ENCODE peak calls at places on chromosomes 12 and 14, in seven cellular contexts. One of them, this sample, is unnamed.

GRCh38 chr12:1115471-1116242 is 124.6 kb downstream of the ERC1 start:
- DNase-seq in A549: no peak
- DNase-seq in left ventricle myocardium inferior: no peak
- DNase-seq in transverse colon: no peak
- DNase-seq in sigmoid colon: no peak
- DNase-seq in psoas muscle: no peak
- DNase-seq in aorta: no peak
- DNase-seq in this sample: peak; percentile 63

GRCh38 chr14:74963705-74964271 is 8.4 kb upstream of the PGF start:
- DNase-seq in sigmoid colon: peak; percentile 58
- DNase-seq in transverse colon: no peak
- DNase-seq in aorta: no peak
- DNase-seq in left ventricle myocardium inferior: no peak
- DNase-seq in A549: no peak
- DNase-seq in psoas muscle: peak; percentile 81
- DNase-seq in this sample: no peak

GRCh38 chr12:90261283-90261682 is 552.6 kb upstream of the ATP2B1 start:
- DNase-seq in transverse colon: no peak
- DNase-seq in sigmoid colon: no peak
- DNase-seq in aorta: no peak
- DNase-seq in psoas muscle: no peak
- DNase-seq in left ventricle myocardium inferior: no peak
- DNase-seq in A549: no peak
- DNase-seq in this sample: no peak

GRCh38 chr14:98715054-98715453 is 556.9 kb downstream of the BCL11B start:
- DNase-seq in sigmoid colon: no peak
- DNase-seq in left ventricle myocardium inferior: no peak
- DNase-seq in transverse colon: no peak
- DNase-seq in psoas muscle: no peak
- DNase-seq in aorta: no peak
- DNase-seq in A549: no peak
- DNase-seq in this sample: no peak

GRCh38 chr12:26044007-26044394 is 80.8 kb downstream of the BHLHE41 start:
- DNase-seq in left ventricle myocardium inferior: no peak
- DNase-seq in sigmoid colon: no peak
- DNase-seq in psoas muscle: no peak
- DNase-seq in aorta: no peak
- DNase-seq in transverse colon: no peak
- DNase-seq in A549: no peak
- DNase-seq in this sample: no peak

GRCh38 chr14:71688576-71688975 is 243.7 kb upstream of the RGS6 start:
- DNase-seq in left ventricle myocardium inferior: no peak
- DNase-seq in psoas muscle: no peak
- DNase-seq in aorta: no peak
- DNase-seq in transverse colon: no peak
- DNase-seq in sigmoid colon: no peak
- DNase-seq in A549: no peak
- DNase-seq in this sample: no peak

GRCh38 chr12:99372257-99372933 is 275.2 kb upstream of the GARIN6 start:
- DNase-seq in sigmoid colon: no peak
- DNase-seq in aorta: no peak
- DNase-seq in A549: no peak
- DNase-seq in left ventricle myocardium inferior: no peak
- DNase-seq in psoas muscle: no peak
- DNase-seq in transverse colon: no peak
- DNase-seq in this sample: no peak

GRCh38 chr12:68772714-68773113 is 26.7 kb downstream of the SLC35E3 start:
- DNase-seq in aorta: no peak
- DNase-seq in sigmoid colon: no peak
- DNase-seq in psoas muscle: no peak
- DNase-seq in A549: no peak
- DNase-seq in transverse colon: peak; percentile 13
- DNase-seq in left ventricle myocardium inferior: no peak
- DNase-seq in this sample: no peak

GRCh38 chr14:28412076-28412475 is 354.5 kb upstream of the FOXG1 start:
- DNase-seq in left ventricle myocardium inferior: no peak
- DNase-seq in A549: no peak
- DNase-seq in aorta: no peak
- DNase-seq in sigmoid colon: no peak
- DNase-seq in transverse colon: no peak
- DNase-seq in psoas muscle: no peak
- DNase-seq in this sample: no peak

GRCh38 chr12:28424965-28425364 is 234.7 kb downstream of the CCDC91 start:
- DNase-seq in left ventricle myocardium inferior: peak; percentile 23
- DNase-seq in aorta: no peak
- DNase-seq in transverse colon: no peak
- DNase-seq in psoas muscle: no peak
- DNase-seq in A549: no peak
- DNase-seq in sigmoid colon: no peak
- DNase-seq in this sample: no peak

GRCh38 chr14:103021817-103022668 is 35.3 kb downstream of the CDC42BPB start:
- DNase-seq in aorta: peak; percentile 74
- DNase-seq in left ventricle myocardium inferior: no peak
- DNase-seq in sigmoid colon: no peak
- DNase-seq in A549: no peak
- DNase-seq in psoas muscle: no peak
- DNase-seq in transverse colon: no peak
- DNase-seq in this sample: no peak

GRCh38 chr12:1318327-1319031 is 275.9 kb downstream of the FBXL14 start:
- DNase-seq in aorta: peak; percentile 61
- DNase-seq in transverse colon: no peak
- DNase-seq in left ventricle myocardium inferior: no peak
- DNase-seq in psoas muscle: no peak
- DNase-seq in sigmoid colon: no peak
- DNase-seq in A549: no peak
- DNase-seq in this sample: no peak

GRCh38 chr12:111063296-111064026 is 143.1 kb upstream of the MYL2 start:
- DNase-seq in aorta: no peak
- DNase-seq in left ventricle myocardium inferior: no peak
- DNase-seq in psoas muscle: no peak
- DNase-seq in A549: peak; percentile 72
- DNase-seq in sigmoid colon: no peak
- DNase-seq in transverse colon: no peak
- DNase-seq in this sample: peak; percentile 92

GRCh38 chr14:86574026-86574777 is 1044.3 kb downstream of the FLRT2 start:
- DNase-seq in A549: no peak
- DNase-seq in sigmoid colon: no peak
- DNase-seq in transverse colon: no peak
- DNase-seq in aorta: no peak
- DNase-seq in psoas muscle: no peak
- DNase-seq in left ventricle myocardium inferior: no peak
- DNase-seq in this sample: no peak

GRCh38 chr12:75766263-75767160 is 255.1 kb upstream of the KRR1 start:
- DNase-seq in left ventricle myocardium inferior: no peak
- DNase-seq in psoas muscle: no peak
- DNase-seq in aorta: no peak
- DNase-seq in A549: peak; percentile 75
- DNase-seq in sigmoid colon: no peak
- DNase-seq in transverse colon: no peak
- DNase-seq in this sample: peak; percentile 72

GRCh38 chr14:72518809-72519377 is 375.0 kb downstream of the DPF3 start:
- DNase-seq in left ventricle myocardium inferior: no peak
- DNase-seq in transverse colon: no peak
- DNase-seq in aorta: no peak
- DNase-seq in A549: no peak
- DNase-seq in sigmoid colon: no peak
- DNase-seq in psoas muscle: no peak
- DNase-seq in this sample: no peak

GRCh38 chr12:11624126-11624525 is 25.3 kb upstream of the ETV6 start:
- DNase-seq in sigmoid colon: no peak
- DNase-seq in left ventricle myocardium inferior: no peak
- DNase-seq in transverse colon: no peak
- DNase-seq in psoas muscle: no peak
- DNase-seq in A549: no peak
- DNase-seq in aorta: no peak
- DNase-seq in this sample: no peak

GRCh38 chr14:61193471-61193870 is 87.7 kb downstream of the TMEM30B start:
- DNase-seq in psoas muscle: no peak
- DNase-seq in aorta: no peak
- DNase-seq in left ventricle myocardium inferior: no peak
- DNase-seq in A549: no peak
- DNase-seq in sigmoid colon: no peak
- DNase-seq in transverse colon: no peak
- DNase-seq in this sample: no peak

GRCh38 chr14:61196792-61197191 is 84.3 kb downstream of the TMEM30B start:
- DNase-seq in psoas muscle: no peak
- DNase-seq in aorta: no peak
- DNase-seq in transverse colon: no peak
- DNase-seq in left ventricle myocardium inferior: no peak
- DNase-seq in A549: peak; percentile 27
- DNase-seq in sigmoid colon: no peak
- DNase-seq in this sample: no peak

GRCh38 chr14:61196034-61196433 is 85.1 kb downstream of the TMEM30B start:
- DNase-seq in transverse colon: no peak
- DNase-seq in aorta: no peak
- DNase-seq in psoas muscle: no peak
- DNase-seq in left ventricle myocardium inferior: no peak
- DNase-seq in sigmoid colon: no peak
- DNase-seq in A549: no peak
- DNase-seq in this sample: no peak

GRCh38 chr14:61201171-61201570 is 80.0 kb downstream of the TMEM30B start:
- DNase-seq in transverse colon: no peak
- DNase-seq in left ventricle myocardium inferior: no peak
- DNase-seq in A549: no peak
- DNase-seq in aorta: no peak
- DNase-seq in psoas muscle: no peak
- DNase-seq in sigmoid colon: no peak
- DNase-seq in this sample: no peak

DNA sequence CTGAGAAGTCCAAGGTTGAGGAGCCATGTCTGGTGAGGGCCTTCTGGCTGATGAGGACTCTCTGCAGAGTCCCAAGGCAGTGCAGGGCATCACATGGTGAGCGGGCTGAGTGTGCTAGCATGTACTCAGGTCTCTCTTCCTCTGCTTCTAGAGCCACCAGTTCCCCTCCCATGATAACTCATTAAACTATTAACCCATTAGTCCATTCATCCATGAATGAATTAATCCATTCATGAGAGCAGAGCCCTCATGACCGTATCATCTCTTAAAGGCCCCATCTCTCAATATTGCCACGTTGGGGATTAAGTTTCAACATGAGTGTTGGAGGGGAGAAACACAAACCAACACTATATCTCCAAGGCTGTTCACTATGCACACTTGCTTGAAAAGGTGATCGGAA is 83.7 kb downstream of the TMEM30B start:
- DNase-seq in left ventricle myocardium inferior: no peak
- DNase-seq in transverse colon: no peak
- DNase-seq in psoas muscle: no peak
- DNase-seq in sigmoid colon: no peak
- DNase-seq in A549: no peak
- DNase-seq in aorta: no peak
- DNase-seq in this sample: no peak
- H3K27ac ChIP-seq in left ventricle myocardium inferior: no peak overlapping the region
- H3K27ac ChIP-seq in transverse colon: no peak overlapping the region
- H3K27ac ChIP-seq in psoas muscle: peak overlapping the region; percentile 71
- H3K27ac ChIP-seq in sigmoid colon: no peak overlapping the region
- H3K27ac ChIP-seq in A549: no peak overlapping the region
- H3K27ac ChIP-seq in aorta: no peak overlapping the region
- H3K27ac ChIP-seq in this sample: no peak overlapping the region

DNA sequence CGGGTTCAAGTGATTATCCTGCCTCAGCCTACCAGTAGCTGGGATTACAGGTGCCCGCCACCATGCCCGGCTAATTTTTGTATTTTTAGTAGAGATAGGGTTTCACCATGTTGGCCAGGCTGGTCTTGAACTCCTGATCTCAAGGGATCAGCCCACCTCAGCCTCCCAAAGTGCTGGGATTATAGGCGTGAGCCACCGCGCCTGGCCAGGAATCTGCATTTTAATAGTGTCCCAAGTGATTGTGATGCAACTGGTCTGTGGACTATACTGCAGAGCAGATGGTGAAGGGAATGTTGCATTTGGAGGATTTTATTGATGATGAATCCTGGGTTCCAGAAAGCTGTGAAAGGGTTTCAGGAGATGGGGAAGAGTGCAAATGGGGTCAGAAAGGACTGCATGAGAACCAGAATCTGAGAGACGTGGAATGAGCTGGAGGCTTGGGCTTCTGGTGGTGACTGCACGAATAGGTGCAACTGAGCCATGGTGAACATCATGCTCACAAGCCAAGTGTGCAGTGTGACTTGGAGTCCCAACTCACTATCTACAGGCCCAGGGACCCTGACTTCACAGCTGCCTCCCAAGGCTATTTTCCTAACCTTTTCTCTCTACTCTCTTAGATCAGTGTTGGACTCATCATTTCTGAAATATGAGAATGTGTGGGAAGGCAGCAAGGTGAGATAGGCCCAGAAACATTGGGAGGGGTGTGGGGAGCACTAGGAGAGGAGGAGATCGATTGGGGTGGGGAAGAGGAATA is 4.5 kb downstream of the RPS26 start:
- DNase-seq in transverse colon: no peak
- DNase-seq in left ventricle myocardium inferior: no peak
- DNase-seq in sigmoid colon: no peak
- DNase-seq in aorta: peak; percentile 5
- DNase-seq in psoas muscle: no peak
- DNase-seq in A549: no peak
- DNase-seq in this sample: no peak
- H3K27ac ChIP-seq in transverse colon: no peak overlapping the region
- H3K27ac ChIP-seq in left ventricle myocardium inferior: no peak overlapping the region
- H3K27ac ChIP-seq in sigmoid colon: peak overlapping the region; percentile 48
- H3K27ac ChIP-seq in aorta: no peak overlapping the region
- H3K27ac ChIP-seq in psoas muscle: peak overlapping the region; percentile 39
- H3K27ac ChIP-seq in A549: peak overlapping the region; percentile 55
- H3K27ac ChIP-seq in this sample: peak overlapping the region; percentile 40

GRCh38 chr12:113242018-113242418 is 20.8 kb downstream of the TPCN1 start:
- DNase-seq in transverse colon: peak; percentile 33
- DNase-seq in sigmoid colon: no peak
- DNase-seq in psoas muscle: peak; percentile 74
- DNase-seq in aorta: peak; percentile 60
- DNase-seq in left ventricle myocardium inferior: no peak
- DNase-seq in A549: no peak
- DNase-seq in this sample: peak; percentile 96
- H3K27ac ChIP-seq in transverse colon: peak overlapping the region; percentile 95
- H3K27ac ChIP-seq in sigmoid colon: no peak overlapping the region
- H3K27ac ChIP-seq in psoas muscle: peak overlapping the region; percentile 95
- H3K27ac ChIP-seq in aorta: peak overlapping the region; percentile 46
- H3K27ac ChIP-seq in left ventricle myocardium inferior: peak overlapping the region; percentile 99
- H3K27ac ChIP-seq in A549: peak overlapping the region; percentile 62
- H3K27ac ChIP-seq in this sample: peak overlapping the region; percentile 99

GRCh38 chr12:108686753-108687152 is 44.6 kb downstream of the CORO1C start:
- DNase-seq in psoas muscle: peak; percentile 80
- DNase-seq in left ventricle myocardium inferior: peak; percentile 48
- DNase-seq in A549: no peak
- DNase-seq in transverse colon: no peak
- DNase-seq in sigmoid colon: no peak
- DNase-seq in aorta: no peak
- DNase-seq in this sample: no peak

GRCh38 chr12:108681317-108681716 is 47.6 kb upstream of the SELPLG start:
- DNase-seq in A549: no peak
- DNase-seq in aorta: no peak
- DNase-seq in psoas muscle: no peak
- DNase-seq in transverse colon: no peak
- DNase-seq in sigmoid colon: no peak
- DNase-seq in left ventricle myocardium inferior: no peak
- DNase-seq in this sample: no peak

GRCh38 chr12:108685469-108686247 is 45.7 kb downstream of the CORO1C start:
- DNase-seq in A549: no peak
- DNase-seq in transverse colon: no peak
- DNase-seq in aorta: no peak
- DNase-seq in psoas muscle: no peak
- DNase-seq in left ventricle myocardium inferior: no peak
- DNase-seq in sigmoid colon: no peak
- DNase-seq in this sample: no peak

GRCh38 chr12:108679282-108679681 is 45.6 kb upstream of the SELPLG start:
- DNase-seq in A549: no peak
- DNase-seq in transverse colon: no peak
- DNase-seq in aorta: no peak
- DNase-seq in sigmoid colon: no peak
- DNase-seq in left ventricle myocardium inferior: no peak
- DNase-seq in psoas muscle: no peak
- DNase-seq in this sample: no peak

GRCh38 chr12:108683906-108684556 is 47.3 kb downstream of the CORO1C start:
- DNase-seq in sigmoid colon: no peak
- DNase-seq in left ventricle myocardium inferior: no peak
- DNase-seq in psoas muscle: no peak
- DNase-seq in transverse colon: no peak
- DNase-seq in A549: no peak
- DNase-seq in aorta: no peak
- DNase-seq in this sample: no peak
- H3K27ac ChIP-seq in sigmoid colon: peak overlapping the region; percentile 95
- H3K27ac ChIP-seq in left ventricle myocardium inferior: peak overlapping the region; percentile 96
- H3K27ac ChIP-seq in psoas muscle: peak overlapping the region; percentile 25
- H3K27ac ChIP-seq in transverse colon: peak overlapping the region; percentile 89
- H3K27ac ChIP-seq in A549: peak overlapping the region; percentile 25
- H3K27ac ChIP-seq in aorta: no peak overlapping the region
- H3K27ac ChIP-seq in this sample: no peak overlapping the region